ENCODE peak calls at places on chromosome 14, in seven cellular contexts. W is NCI-H1092, I is upper lobe of right lung, O is kidney glomerular epithelial cell, Y is heart left ventricle, A is HEK293T, Z is SJCRH30. J is an unnamed sample.

GRCh38 chr14:89508863-89509262 is 91.8 kb upstream of the FOXN3 start:
- DNase-seq in W (no peak), A (no peak), O (no peak), Z (no peak), I (no peak), Y (no peak), J (no peak)

GRCh38 chr14:75277796-75278421 is 719 bp upstream of the FOS start:
- DNase-seq in I (no peak), W (no peak), Y (no peak), A (no peak), O (no peak), Z (no peak), J (no peak)

GRCh38 chr14:59769586-59769985 is 101.0 kb downstream of the RTN1 start:
- DNase-seq in O (no peak), A (no peak), Z (no peak), Y (no peak), I (no peak), W (no peak), J (no peak)

GRCh38 chr14:30521899-30522736 is 36.8 kb upstream of the G2E3 start:
- DNase-seq in W (peak), Z (no peak), I (no peak), Y (no peak), O (peak), A (peak), J (peak)

GRCh38 chr14:73245401-73246325 is 8.4 kb downstream of the PAPLN start:
- DNase-seq in I (peak), A (no peak), O (no peak), Z (no peak), W (no peak), Y (peak), J (peak)

GRCh38 chr14:75648066-75648838 is 12.4 kb downstream of the ERG28 start:
- DNase-seq in O (peak), Z (peak), I (peak), A (no peak), Y (no peak), W (no peak), J (peak)

GRCh38 chr14:92906420-92906819 is 16.5 kb upstream of the CHGA start:
- DNase-seq in Y (no peak), Z (no peak), I (no peak), W (no peak), A (no peak), O (no peak), J (no peak)

GRCh38 chr14:95064256-95064655 is 93.1 kb downstream of the DICER1 start:
- DNase-seq in I (peak), W (no peak), O (no peak), Y (no peak), Z (no peak), A (no peak), J (no peak)

GRCh38 chr14:101520621-101521305 is 40.5 kb upstream of the DIO3 start:
- DNase-seq in Y (no peak), Z (no peak), A (no peak), O (no peak), I (no peak), W (no peak), J (no peak)